ENCODE peak calls at places on chromosomes 16 and 17, in six cellular contexts. O is lower lobe of right lung, J is OCI-LY7, R is heart right ventricle, W is cardiac fibroblast, I is psoas muscle. U is an unnamed sample.

GRCh38 chr17:3221850-3222249 is 14.4 kb downstream of the OR1A1 start:
- DNase-seq in O (no peak), J (no peak), R (no peak), W (no peak), I (no peak), U (no peak)

GRCh38 chr17:60351012-60351695 is 40.8 kb downstream of the USP32 start:
- DNase-seq in O (no peak), J (no peak), R (no peak), W (no peak), I (no peak), U (no peak)

GRCh38 chr16:72865258-72865657 is 182.7 kb downstream of the ZFHX3 start:
- DNase-seq in O (no peak), J (no peak), R (no peak), W (no peak), I (no peak), U (no peak)

GRCh38 chr17:21058098-21058893 is 15.5 kb upstream of the USP22 start:
- DNase-seq in O (no peak), J (peak), R (no peak), W (peak), I (no peak), U (no peak)

GRCh38 chr16:3015865-3016521 is 2.0 kb downstream of the CLDN6 start:
- DNase-seq in O (no peak), J (no peak), R (no peak), W (no peak), I (no peak), U (no peak)

GRCh38 chr16:88914750-88915368 is 48.4 kb upstream of the PABPN1L start:
- DNase-seq in O (no peak), J (no peak), R (no peak), W (peak), I (peak), U (no peak)

GRCh38 chr16:1984347-1985225 is 593 bp downstream of the GFER start:
- DNase-seq in O (no peak), J (peak), R (no peak), W (peak), I (peak), U (no peak)

GRCh38 chr16:27407158-27407557 is 5.2 kb downstream of the IL21R start:
- DNase-seq in O (no peak), J (peak), R (no peak), W (no peak), I (no peak), U (no peak)

GRCh38 chr17:61669522-61669921 is 78.5 kb upstream of the NACA2 start:
- DNase-seq in O (no peak), J (no peak), R (no peak), W (no peak), I (no peak), U (no peak)

GRCh38 chr17:75921596-75921995 is 16.9 kb upstream of the MRPL38 start:
- DNase-seq in O (no peak), J (no peak), R (no peak), W (no peak), I (no peak), U (no peak)

GRCh38 chr16:79943738-79944137 is 343.2 kb upstream of the MAF start:
- DNase-seq in O (no peak), J (no peak), R (no peak), W (peak), I (no peak), U (no peak)

GRCh38 chr17:37230633-37231032 is 145.2 kb upstream of the C17orf78 start:
- DNase-seq in O (no peak), J (no peak), R (no peak), W (no peak), I (no peak), U (no peak)

GRCh38 chr17:76683011-76683755 is 27.6 kb downstream of the MXRA7 start:
- DNase-seq in O (no peak), J (peak), R (no peak), W (no peak), I (no peak), U (no peak)

GRCh38 chr17:40122944-40123810 is 1.4 kb downstream of the MSL1 start:
- DNase-seq in O (peak), J (peak), R (peak), W (peak), I (no peak), U (no peak)
- TF ChIP-seq CTCF in O (peak), J (peak), R (peak), W (no peak), I (no peak), U (peak)

GRCh38 chr16:5056347-5056746 is 9.4 kb downstream of the C16orf89 start:
- DNase-seq in O (no peak), J (peak), R (no peak), W (peak), I (no peak), U (no peak)
- TF ChIP-seq CTCF in O (peak), J (peak), R (no peak), W (peak), I (no peak), U (peak)

GRCh38 chr17:65587602-65588193 is 26.2 kb upstream of the AXIN2 start:
- DNase-seq in O (no peak), J (no peak), R (no peak), W (no peak), I (no peak), U (no peak)

GRCh38 chr17:65586899-65587298 is 25.5 kb upstream of the AXIN2 start:
- DNase-seq in O (no peak), J (no peak), R (no peak), W (no peak), I (no peak), U (no peak)

GRCh38 chr17:65589321-65589720 is 27.9 kb upstream of the AXIN2 start:
- DNase-seq in O (no peak), J (no peak), R (no peak), W (no peak), I (no peak), U (no peak)

GRCh38 chr17:65584604-65585521 is 23.4 kb upstream of the AXIN2 start:
- DNase-seq in O (no peak), J (no peak), R (peak), W (peak), I (peak), U (no peak)

DNA sequence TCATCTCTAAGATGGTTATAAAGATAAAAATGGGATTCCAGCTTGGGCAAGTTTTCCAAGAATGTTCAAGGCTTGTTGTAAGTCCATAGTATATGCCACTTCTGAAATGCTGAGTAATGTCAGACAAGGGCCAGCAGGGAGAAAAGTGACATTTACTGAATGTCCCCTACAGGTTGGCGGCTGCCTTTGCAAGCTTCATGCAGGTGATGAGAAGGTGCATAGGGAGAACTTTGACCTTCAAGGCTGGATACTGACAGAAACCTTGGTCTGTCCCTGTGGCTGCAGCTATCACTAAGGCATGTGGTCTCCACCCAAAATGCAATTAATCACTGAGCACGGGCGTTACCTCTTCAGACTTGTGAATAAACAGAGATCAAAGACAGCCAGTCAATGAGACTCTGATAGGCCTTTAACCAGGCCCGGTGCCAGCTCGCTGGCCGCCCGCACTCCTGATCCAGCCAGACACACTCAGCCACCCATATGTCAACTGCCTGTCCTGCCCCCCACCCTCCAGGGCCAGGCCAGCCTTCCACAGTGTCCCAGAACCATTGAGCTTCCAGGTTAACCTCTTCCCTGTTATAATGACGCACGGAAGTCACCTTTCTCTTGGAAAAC is 26.9 kb upstream of the AXIN2 start:
- DNase-seq in O (peak), J (peak), R (no peak), W (no peak), I (no peak), U (no peak)
- TF ChIP-seq CTCF in O (no peak), J (peak), R (no peak), W (no peak), I (no peak), U (no peak)

GRCh38 chr17:42166196-42166763 is 11.5 kb upstream of the RAB5C start:
- DNase-seq in O (no peak), J (no peak), R (no peak), W (no peak), I (no peak), U (no peak)

GRCh38 chr17:42159796-42160551 is 5.2 kb upstream of the RAB5C start:
- DNase-seq in O (no peak), J (no peak), R (no peak), W (no peak), I (no peak), U (no peak)

GRCh38 chr17:42165751-42166150 is 11.0 kb upstream of the RAB5C start:
- DNase-seq in O (no peak), J (no peak), R (no peak), W (no peak), I (no peak), U (no peak)

GRCh38 chr17:42163696-42164407 is 9.1 kb upstream of the RAB5C start:
- DNase-seq in O (no peak), J (no peak), R (no peak), W (no peak), I (no peak), U (no peak)

DNA sequence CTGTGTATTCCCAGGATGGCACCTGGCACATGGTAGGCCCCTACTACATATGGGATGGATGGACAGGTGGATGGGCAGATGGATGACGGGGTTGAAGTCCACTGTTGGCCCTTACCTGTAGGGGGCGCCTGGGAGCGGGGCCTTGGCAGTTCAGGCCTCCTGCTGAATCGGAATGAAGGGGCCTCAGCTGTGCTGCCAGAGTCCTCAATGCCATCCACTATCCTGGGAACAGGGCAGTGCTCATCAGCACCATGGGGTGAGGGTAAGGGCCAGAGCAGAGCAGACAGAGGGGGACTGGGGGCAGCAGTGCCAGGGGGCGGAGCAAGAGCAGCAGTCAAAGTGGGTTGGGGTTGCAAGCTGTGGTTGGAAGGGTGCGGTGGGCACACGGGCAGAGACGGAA is 8.3 kb upstream of the RAB5C start:
- DNase-seq in O (no peak), J (peak), R (no peak), W (no peak), I (no peak), U (no peak)
- TF ChIP-seq CTCF in O (peak), J (peak), R (peak), W (peak), I (peak), U (no peak)

GRCh38 chr16:19694989-19695388 is 23.0 kb downstream of the KNOP1 start:
- DNase-seq in O (no peak), J (no peak), R (no peak), W (no peak), I (no peak), U (no peak)

GRCh38 chr16:19690196-19690595 is 27.8 kb downstream of the KNOP1 start:
- DNase-seq in O (no peak), J (no peak), R (no peak), W (no peak), I (no peak), U (no peak)

GRCh38 chr16:19688396-19689024 is 29.5 kb downstream of the KNOP1 start:
- DNase-seq in O (no peak), J (no peak), R (no peak), W (no peak), I (no peak), U (no peak)

GRCh38 chr16:19689342-19689741 is 28.7 kb downstream of the KNOP1 start:
- DNase-seq in O (no peak), J (no peak), R (no peak), W (no peak), I (no peak), U (no peak)

DNA sequence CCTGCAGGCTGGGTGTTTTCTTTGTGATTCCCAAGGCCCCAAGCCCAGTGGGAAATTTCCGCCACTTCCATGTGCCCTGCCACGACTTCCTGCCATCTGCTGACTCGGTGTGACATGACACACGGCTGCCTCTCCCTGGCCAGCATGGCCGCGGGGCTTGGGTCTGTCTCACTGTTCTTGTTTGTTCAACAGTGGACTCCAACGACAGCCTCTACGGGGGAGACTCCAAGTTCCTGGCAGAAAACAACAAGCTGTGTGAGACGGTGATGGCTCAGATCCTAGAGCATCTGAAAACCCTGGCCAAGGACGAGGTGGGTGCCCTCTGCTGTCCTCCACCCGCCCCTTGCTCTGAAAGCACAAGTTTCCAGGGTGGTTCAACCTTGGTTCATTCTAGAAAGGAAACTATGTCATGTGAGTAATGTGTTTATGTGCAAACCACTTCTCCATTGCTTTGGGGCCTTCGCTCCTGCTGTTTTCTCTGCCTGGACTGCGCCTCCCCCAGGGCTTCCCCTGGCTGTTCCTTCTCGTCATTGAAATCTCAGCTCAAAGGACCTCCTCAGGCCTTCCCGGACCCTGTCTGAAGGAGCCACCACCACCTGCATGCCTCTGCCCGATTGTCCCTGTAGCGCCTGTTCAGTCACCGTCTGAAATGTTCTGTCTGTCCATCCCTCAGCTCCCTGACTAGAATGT is 26.7 kb downstream of the KNOP1 start:
- DNase-seq in O (no peak), J (no peak), R (peak), W (no peak), I (peak), U (no peak)
- TF ChIP-seq CTCF in O (no peak), J (no peak), R (no peak), W (no peak), I (no peak), U (no peak)

GRCh38 chr17:31072186-31072585 is 22.6 kb upstream of the NF1 start:
- DNase-seq in O (no peak), J (no peak), R (no peak), W (no peak), I (no peak), U (no peak)

GRCh38 chr17:31068291-31068690 is 26.5 kb upstream of the NF1 start:
- DNase-seq in O (no peak), J (peak), R (peak), W (peak), I (no peak), U (no peak)

GRCh38 chr17:31074772-31075538 is 19.8 kb upstream of the NF1 start:
- DNase-seq in O (no peak), J (no peak), R (no peak), W (peak), I (no peak), U (peak)

GRCh38 chr17:31078290-31078689 is 16.5 kb upstream of the NF1 start:
- DNase-seq in O (no peak), J (no peak), R (no peak), W (no peak), I (no peak), U (no peak)

DNA sequence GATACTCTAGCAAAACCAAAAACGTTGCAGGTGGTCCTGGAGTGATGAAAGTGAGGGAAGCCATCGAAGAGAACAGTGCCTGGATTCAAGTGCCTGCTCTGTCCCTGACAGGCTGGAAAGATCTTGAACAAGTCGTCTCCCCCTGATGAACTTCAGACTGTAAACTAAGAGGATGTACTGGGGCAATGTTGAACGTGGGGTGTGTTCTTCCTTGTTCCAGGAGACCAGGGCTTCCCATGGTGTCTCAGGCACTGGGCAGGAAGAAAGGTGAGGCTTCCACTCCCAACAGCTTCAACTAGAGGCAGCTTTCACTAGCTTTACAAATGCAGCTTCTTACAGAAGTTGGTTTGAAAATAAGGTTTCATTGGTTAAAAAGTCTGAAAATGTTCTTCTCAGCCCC is 21.4 kb upstream of the NF1 start:
- DNase-seq in O (no peak), J (no peak), R (no peak), W (no peak), I (no peak), U (no peak)
- TF ChIP-seq CTCF in O (no peak), J (no peak), R (no peak), W (no peak), I (no peak), U (no peak)